ENCODE peak calls at places on chromosome 17, in ten cellular contexts. A is CD4-positive, alpha-beta T cell; Z is mesothelial cell of epicardium; N is CD8-positive, alpha-beta T cell; P is breast epithelium; V is Caco-2; D is nephron progenitor cell; Q is esophagus muscularis mucosa; X is glutamatergic neuron; O is adrenal gland. T is an unnamed sample.
A peak's percentile ranks its signal among the peaks of the same experiment; 100 is the strongest.

GRCh38 chr17:78862073-78863023 is 21.7 kb upstream of the USP36 start:
- DNase-seq in A (no peak), Z (no peak), N (no peak), P (no peak), V (no peak), D (no peak), Q (peak; percentile 97), X (no peak), O (peak; percentile 96), T (peak; percentile 98)

GRCh38 chr17:9668532-9668931 is 23.2 kb downstream of the USP43 start:
- DNase-seq in A (no peak), Z (no peak), N (no peak), P (no peak), V (no peak), D (peak; percentile 5), Q (no peak), X (no peak), O (no peak), T (no peak)

GRCh38 chr17:1455291-1455747 is 713 bp downstream of the CRK start:
- DNase-seq in A (no peak), Z (no peak), N (peak; percentile 14), P (peak; percentile 71), V (peak; percentile 78), D (peak; percentile 58), Q (no peak), X (peak; percentile 75), O (peak; percentile 78), T (peak; percentile 67)

GRCh38 chr17:1029196-1029911 is 32.4 kb downstream of the TIMM22 start:
- DNase-seq in A (no peak), Z (no peak), N (no peak), P (no peak), V (no peak), D (no peak), Q (no peak), X (no peak), O (peak; percentile 83), T (peak; percentile 73)

GRCh38 chr17:78197147-78197830 is 10.1 kb downstream of the AFMID start:
- DNase-seq in A (no peak), Z (no peak), N (no peak), P (no peak), V (no peak), D (no peak), Q (no peak), X (no peak), O (no peak), T (no peak)

GRCh38 chr17:35786941-35787432 is 8.5 kb downstream of the MMP28 start:
- DNase-seq in A (no peak), Z (no peak), N (no peak), P (no peak), V (no peak), D (no peak), Q (no peak), X (no peak), O (no peak), T (peak; percentile 60)

GRCh38 chr17:17999364-18000007 is 26.8 kb downstream of the DRC3 start:
- DNase-seq in A (no peak), Z (no peak), N (no peak), P (no peak), V (no peak), D (no peak), Q (no peak), X (no peak), O (no peak), T (peak; percentile 50)

GRCh38 chr17:55601874-55602364 is 90.7 kb upstream of the SMIM36 start:
- DNase-seq in A (no peak), Z (no peak), N (no peak), P (no peak), V (peak; percentile 51), D (peak; percentile 19), Q (no peak), X (no peak), O (no peak), T (peak; percentile 61)

GRCh38 chr17:58337126-58337599 is 8.6 kb upstream of the TSPOAP1 start:
- DNase-seq in A (no peak), Z (no peak), N (no peak), P (no peak), V (no peak), D (no peak), Q (no peak), X (no peak), O (no peak), T (peak; percentile 27)

GRCh38 chr17:36661047-36661666 is 59.8 kb downstream of the MRM1 start:
- DNase-seq in A (no peak), Z (no peak), N (no peak), P (no peak), V (no peak), D (no peak), Q (no peak), X (peak; percentile 41), O (no peak), T (no peak)

GRCh38 chr17:22570144-22570845 is 878.0 kb downstream of the KCNJ18 start:
- DNase-seq in A (no peak), Z (no peak), N (no peak), P (no peak), V (no peak), D (no peak), Q (no peak), X (no peak), O (no peak), T (no peak)

GRCh38 chr17:78019367-78019975 is 61.0 kb downstream of the TNRC6C start:
- DNase-seq in A (no peak), Z (no peak), N (no peak), P (no peak), V (no peak), D (no peak), Q (no peak), X (no peak), O (no peak), T (peak; percentile 62)

GRCh38 chr17:5883775-5884665 is 186.2 kb upstream of the WSCD1 start:
- DNase-seq in A (no peak), Z (no peak), N (no peak), P (no peak), V (no peak), D (no peak), Q (no peak), X (no peak), O (no peak), T (no peak)
- TF ChIP-seq CTCF in A (no peak), Z (no peak), N (no peak), P (no peak), V (no peak), D (no peak), Q (no peak), X (no peak), O (no peak), T (no peak)

GRCh38 chr17:80755650-80756405 is 211.2 kb downstream of the RPTOR start:
- DNase-seq in A (no peak), Z (no peak), N (no peak), P (no peak), V (peak; percentile 37), D (no peak), Q (no peak), X (no peak), O (no peak), T (no peak)
- TF ChIP-seq CTCF in A (no peak), Z (no peak), N (no peak), P (no peak), V (no peak), D (no peak), Q (no peak), X (peak; percentile 18), O (no peak), T (peak; percentile 31)

DNA sequence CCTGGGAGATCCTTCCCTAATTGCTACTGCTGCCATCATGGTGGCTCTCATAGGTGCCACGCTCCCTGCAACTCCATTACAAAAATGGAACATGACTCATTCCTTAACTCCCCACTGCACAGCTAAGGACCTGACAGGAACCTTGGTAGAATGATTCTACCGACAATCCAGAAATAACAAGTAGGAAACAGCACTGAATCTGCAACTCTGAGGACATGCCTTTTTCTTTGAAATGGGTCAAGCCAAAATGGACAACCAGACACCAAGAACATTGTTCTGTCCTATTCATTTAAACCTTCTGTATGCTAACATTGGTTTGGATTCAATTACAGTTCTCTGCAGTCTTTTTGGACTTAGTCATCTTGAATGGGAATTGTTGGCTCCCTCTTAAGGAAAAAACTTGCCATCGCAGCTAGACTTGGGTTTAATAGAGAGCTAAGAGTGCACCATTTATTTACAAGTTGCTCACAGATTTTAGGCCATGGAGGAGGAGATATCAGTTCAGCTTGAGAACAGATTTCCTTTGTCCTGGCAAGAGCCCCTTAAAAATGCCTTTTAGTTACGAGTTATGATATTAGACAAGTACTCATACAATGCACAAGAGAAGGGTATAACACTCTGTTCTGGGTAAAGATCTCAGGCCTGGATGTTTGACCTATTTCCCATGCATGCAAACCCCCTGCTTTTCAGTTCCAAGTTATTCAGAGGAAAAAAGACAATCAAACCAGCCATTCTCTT is 20.9 kb upstream of the NSRP1 start:
- DNase-seq in A (no peak), Z (no peak), N (no peak), P (no peak), V (peak; percentile 55), D (peak; percentile 24), Q (peak; percentile 42), X (no peak), O (peak; percentile 21), T (peak; percentile 82)
- TF ChIP-seq CTCF in A (peak; percentile 55), Z (peak; percentile 41), N (peak; percentile 34), P (no peak), V (peak; percentile 49), D (peak; percentile 55), Q (peak; percentile 29), X (peak; percentile 47), O (peak; percentile 48), T (peak; percentile 64)

DNA sequence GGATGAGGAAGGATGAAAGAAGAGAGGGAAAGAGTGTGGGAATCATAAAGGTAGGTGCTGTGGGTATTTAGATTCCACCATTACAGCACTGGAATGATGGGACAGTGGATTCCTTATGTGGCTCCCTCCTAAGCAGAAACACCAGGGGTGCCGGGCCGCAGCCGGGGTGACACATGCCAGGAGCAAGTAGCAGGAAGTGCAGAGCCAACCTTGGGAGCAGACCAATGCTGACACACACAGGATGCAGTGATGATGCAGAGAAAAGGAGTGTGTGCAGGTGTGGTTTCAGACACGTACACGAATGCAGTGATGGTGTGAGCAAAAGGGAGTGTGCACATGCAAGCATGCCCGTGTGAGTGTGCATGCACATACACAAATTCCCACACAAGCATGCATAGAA is 338.0 kb downstream of the SLC39A11 start:
- DNase-seq in A (no peak), Z (no peak), N (no peak), P (no peak), V (no peak), D (no peak), Q (no peak), X (no peak), O (no peak), T (peak; percentile 11)
- TF ChIP-seq CTCF in A (no peak), Z (no peak), N (no peak), P (no peak), V (no peak), D (no peak), Q (no peak), X (no peak), O (no peak), T (no peak)